ENCODE peak calls at places on chromosomes 3 and 15, in nine cellular contexts. H, P, O, L, T, C, D, N and W are unnamed samples. For H3K4me1, the result is how much of the 10 kb centered on the place peaks cover.

GRCh38 chr15:64046347-64047153 is at the start of gene DAPK2:
- DNase-seq in H (peak), P (peak), O (no peak), L (peak), T (peak), C (peak), D (peak), N (no peak), W (peak)

GRCh38 chr3:55721716-55722484 is 234.8 kb upstream of the WNT5A start:
- DNase-seq in H (peak), P (peak), O (peak), L (peak), T (peak), C (peak), D (peak), N (no peak), W (no peak)

GRCh38 chr3:124174463-124174862 is 182.5 kb upstream of the ROPN1 start:
- DNase-seq in H (peak), P (peak), O (no peak), L (no peak), T (peak), C (no peak), D (no peak), N (no peak), W (no peak)

GRCh38 chr15:96344706-96345559 is 14.4 kb downstream of the NR2F2 start:
- DNase-seq in H (no peak), P (no peak), O (no peak), L (peak), T (peak), C (peak), D (peak), N (no peak), W (no peak)

GRCh38 chr3:47266709-47267489 is 15.7 kb downstream of the KIF9 start:
- DNase-seq in H (peak), P (peak), O (no peak), L (peak), T (peak), C (peak), D (peak), N (no peak), W (peak)

GRCh38 chr15:41860049-41860828 is 21.6 kb downstream of the PLA2G4B start:
- DNase-seq in H (no peak), P (no peak), O (no peak), L (no peak), T (no peak), C (no peak), D (no peak), N (no peak), W (no peak)

GRCh38 chr3:172143739-172144497 is 104.5 kb downstream of the FNDC3B start:
- DNase-seq in H (no peak), P (no peak), O (no peak), L (no peak), T (no peak), C (no peak), D (no peak), N (no peak), W (no peak)

GRCh38 chr3:161104561-161105551 is at the start of gene B3GALNT1:
- DNase-seq in H (peak), P (peak), O (no peak), L (peak), T (peak), C (peak), D (peak), N (no peak), W (peak)

GRCh38 chr3:146218880-146219866 is 31.7 kb downstream of the PLSCR4 start:
- DNase-seq in H (peak), P (peak), O (no peak), L (peak), T (peak), C (peak), D (no peak), N (no peak), W (no peak)

GRCh38 chr3:10357592-10358308 is 36.8 kb upstream of the SEC13 start:
- DNase-seq in H (peak), P (peak), O (no peak), L (peak), T (no peak), C (no peak), D (peak), N (no peak), W (no peak)

GRCh38 chr3:46895204-46895660 is 17.7 kb downstream of the PTH1R start:
- DNase-seq in H (peak), P (peak), O (no peak), L (peak), T (peak), C (peak), D (peak), N (no peak), W (peak)

GRCh38 chr15:80620931-80621330 is 74.2 kb upstream of the ABHD17C start:
- DNase-seq in H (peak), P (no peak), O (no peak), L (no peak), T (no peak), C (no peak), D (no peak), N (no peak), W (no peak)

GRCh38 chr15:90987561-90988141 is 6.7 kb downstream of the PRC1 start:
- DNase-seq in H (no peak), P (no peak), O (no peak), L (peak), T (no peak), C (no peak), D (no peak), N (no peak), W (no peak)

GRCh38 chr3:133121471-133121870 is 83.3 kb downstream of the TMEM108 start:
- DNase-seq in H (no peak), P (no peak), O (no peak), L (no peak), T (no peak), C (no peak), D (no peak), N (no peak), W (no peak)

GRCh38 chr15:62877276-62877857 is 165.2 kb upstream of the TPM1 start:
- DNase-seq in H (no peak), P (no peak), O (no peak), L (no peak), T (no peak), C (no peak), D (no peak), N (no peak), W (no peak)

GRCh38 chr3:53194218-53195065 is 33.4 kb downstream of the PRKCD start:
- DNase-seq in H (peak), P (peak), O (no peak), L (peak), T (peak), C (no peak), D (peak), N (no peak), W (peak)

GRCh38 chr15:83475551-83475950 is 28.4 kb downstream of the SH3GL3 start:
- DNase-seq in H (peak), P (peak), O (peak), L (peak), T (no peak), C (no peak), D (no peak), N (no peak), W (no peak)

GRCh38 chr3:15820911-15821310 is 23.1 kb upstream of the ANKRD28 start:
- DNase-seq in H (no peak), P (peak), O (no peak), L (no peak), T (no peak), C (no peak), D (no peak), N (no peak), W (no peak)

GRCh38 chr3:62011667-62012066 is 361.7 kb downstream of the FEZF2 start:
- DNase-seq in H (no peak), P (peak), O (no peak), L (peak), T (no peak), C (no peak), D (no peak), N (no peak), W (no peak)
- H3K4me1 ChIP-seq in H (under half), P (under half), O (under half), L (under half), T (under half), C (under half), D (under half), N (under half), W (under half)

DNA sequence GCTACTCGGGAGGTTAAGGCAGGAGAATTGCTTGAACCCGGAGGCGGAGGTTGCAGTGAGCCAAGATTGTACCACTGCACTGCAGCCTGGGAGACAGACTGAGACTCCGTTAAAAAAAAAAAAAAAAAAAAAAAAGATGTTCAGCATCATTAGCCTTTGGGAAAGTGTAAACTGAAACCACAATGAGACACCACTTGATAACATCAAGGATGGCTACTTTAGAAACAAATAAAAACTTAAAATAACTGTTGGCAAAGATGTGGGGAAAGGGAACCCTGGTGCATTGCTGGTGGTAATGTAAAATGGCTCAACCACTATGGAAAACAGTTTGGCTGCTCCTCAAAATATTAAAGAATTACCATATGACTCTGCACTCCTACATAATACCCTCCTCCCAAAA is 1.9 kb downstream of the LEO1 start:
- DNase-seq in H (peak), P (no peak), O (no peak), L (peak), T (no peak), C (no peak), D (no peak), N (no peak), W (no peak)
- H3K4me3 ChIP-seq in H (peak), P (no peak), O (no peak), L (peak), T (no peak), C (no peak), D (no peak), N (no peak), W (no peak)

GRCh38 chr3:54341811-54342210 is 219.5 kb downstream of the CACNA2D3 start:
- DNase-seq in H (no peak), P (no peak), O (no peak), L (no peak), T (no peak), C (no peak), D (no peak), N (no peak), W (no peak)
- TF ChIP-seq CTCF in H (no peak), P (no peak), O (no peak), L (no peak), T (no peak), C (no peak), D (no peak), N (no peak), W (no peak)

GRCh38 chr3:147379651-147380050 is 26.7 kb downstream of the ZIC4 start:
- DNase-seq in H (no peak), P (no peak), O (no peak), L (no peak), T (no peak), C (no peak), D (no peak), N (no peak), W (no peak)
- H3K4me1 ChIP-seq in H (under half), P (under half), O (under half), L (under half), T (under half), C (under half), D (under half), N (under half), W (under half)

DNA sequence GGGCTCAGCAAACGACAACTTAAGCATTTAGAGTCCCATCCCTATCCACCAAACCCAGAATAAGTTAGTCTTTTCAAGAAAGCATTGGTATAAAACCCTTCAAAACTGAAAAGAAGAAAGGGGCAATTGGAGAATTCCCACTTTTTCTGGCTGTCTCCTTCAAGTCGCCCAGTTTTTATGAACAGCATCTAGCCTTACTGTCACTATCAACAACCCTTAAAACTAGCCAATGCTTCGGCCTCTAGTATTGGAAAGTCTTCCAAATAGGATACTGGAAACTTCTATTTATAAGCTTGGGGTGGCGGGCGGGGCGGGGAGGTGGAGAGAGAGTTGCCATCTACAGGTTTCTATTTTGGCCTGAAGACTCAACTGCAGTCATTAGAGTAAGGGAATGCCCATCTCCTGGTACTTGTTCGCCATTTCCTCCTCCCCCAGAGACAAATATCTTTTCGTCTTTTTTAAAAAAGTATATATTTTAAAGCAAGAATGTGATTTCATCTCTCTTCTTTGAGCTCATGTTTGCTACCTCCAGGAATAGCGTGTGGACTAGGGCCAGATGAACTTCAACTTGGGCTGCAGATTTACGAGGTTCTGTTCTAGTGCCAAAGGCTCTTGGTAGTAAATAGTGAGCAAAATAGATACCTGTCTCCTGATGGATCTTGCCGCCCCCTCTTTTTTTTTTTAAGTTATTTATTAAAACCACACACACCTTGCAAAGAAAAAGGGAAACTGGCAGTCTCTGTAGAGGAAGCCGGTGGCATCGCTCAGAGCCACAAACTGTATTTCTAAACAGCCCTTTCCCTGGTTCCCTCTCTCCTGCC is 2.7 kb downstream of the BCL6 start:
- DNase-seq in H (peak), P (peak), O (no peak), L (peak), T (peak), C (peak), D (peak), N (no peak), W (peak)
- H3K4me3 ChIP-seq in H (peak), P (peak), O (peak), L (peak), T (peak), C (peak), D (peak), N (peak), W (peak)